ENCODE peak calls at places on chromosome 15, in five cellular contexts. Q, Y, J, X and A are unnamed samples. For H3K4me1, the result is how much of the 10 kb centered on the place peaks cover.

GRCh38 chr15:40358492-40359353 is 704 bp downstream of the DISP2 start:
- DNase-seq in Q (peak), Y (no peak), X (no peak), J (no peak), A (peak)

GRCh38 chr15:100878601-100879000 is 1.0 kb upstream of the ALDH1A3 start:
- DNase-seq in X (no peak), Q (no peak), Y (no peak), J (no peak), A (no peak)

GRCh38 chr15:89556413-89557262 is 18.6 kb upstream of the TICRR start:
- DNase-seq in X (no peak), Q (peak), J (no peak), Y (peak), A (peak)

GRCh38 chr15:68767833-68768232 is 52.9 kb downstream of the ANP32A start:
- DNase-seq in Q (no peak), J (no peak), Y (no peak), X (no peak), A (no peak)

GRCh38 chr15:39454189-39454986 is 126.5 kb upstream of the THBS1 start:
- DNase-seq in X (no peak), Q (no peak), Y (no peak), J (no peak), A (no peak)

GRCh38 chr15:81091889-81092558 is 42.0 kb upstream of the CFAP161 start:
- DNase-seq in J (no peak), X (no peak), Y (peak), Q (no peak), A (peak)

GRCh38 chr15:91807122-91807521 is 46.4 kb upstream of the SLCO3A1 start:
- DNase-seq in J (no peak), X (no peak), Q (no peak), Y (no peak), A (no peak)

GRCh38 chr15:43483306-43484128 is 9.4 kb downstream of the TP53BP1 start:
- DNase-seq in J (no peak), Y (no peak), X (no peak), Q (no peak), A (no peak)

GRCh38 chr15:68812596-68813548 is 7.8 kb downstream of the ANP32A start:
- DNase-seq in Y (no peak), J (peak), Q (no peak), X (no peak), A (peak)

GRCh38 chr15:47374222-47374621 is 343.1 kb upstream of the SEMA6D start:
- DNase-seq in Q (no peak), Y (no peak), X (no peak), J (no peak), A (no peak)

GRCh38 chr15:87633471-87633870 is 623.1 kb downstream of the NTRK3 start:
- DNase-seq in X (no peak), Q (no peak), J (no peak), Y (no peak), A (no peak)

GRCh38 chr15:62125763-62126162 is 39.3 kb downstream of the C2CD4B start:
- DNase-seq in J (no peak), Q (no peak), X (no peak), Y (no peak), A (peak)

GRCh38 chr15:47184405-47185221 is 532.7 kb upstream of the SEMA6D start:
- DNase-seq in Q (no peak), X (peak), J (peak), Y (peak), A (no peak)

GRCh38 chr15:50828610-50829206 is 63.2 kb upstream of the SPPL2A start:
- DNase-seq in J (no peak), X (no peak), Y (no peak), Q (no peak), A (peak)
- H3K4me3 ChIP-seq in J (no peak), X (no peak), Y (no peak), Q (no peak), A (no peak)

DNA sequence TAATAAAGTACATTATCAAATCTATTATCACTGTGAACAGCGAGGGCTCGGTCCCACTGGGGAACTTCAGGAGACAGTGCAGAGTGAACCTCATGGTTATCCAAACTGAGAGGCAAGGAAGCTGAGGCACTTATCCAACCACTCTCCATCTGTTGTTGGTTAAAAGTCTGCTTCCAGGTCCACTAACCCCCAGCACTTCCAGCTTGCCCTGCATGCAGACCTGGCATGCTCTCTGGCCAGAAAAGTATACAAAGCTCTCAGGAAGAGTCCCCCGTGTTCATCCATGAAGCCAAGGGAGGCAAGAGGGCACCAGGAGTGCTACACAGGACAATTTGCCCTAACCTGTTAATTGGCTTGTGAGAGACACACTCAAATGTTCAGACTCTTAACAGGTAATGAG is 36.0 kb downstream of the FBN1 start:
- DNase-seq in Q (no peak), J (no peak), X (no peak), Y (no peak), A (no peak)
- H3K4me1 ChIP-seq in Q (under half), J (under half), X (under half), Y (under half), A (under half)

DNA sequence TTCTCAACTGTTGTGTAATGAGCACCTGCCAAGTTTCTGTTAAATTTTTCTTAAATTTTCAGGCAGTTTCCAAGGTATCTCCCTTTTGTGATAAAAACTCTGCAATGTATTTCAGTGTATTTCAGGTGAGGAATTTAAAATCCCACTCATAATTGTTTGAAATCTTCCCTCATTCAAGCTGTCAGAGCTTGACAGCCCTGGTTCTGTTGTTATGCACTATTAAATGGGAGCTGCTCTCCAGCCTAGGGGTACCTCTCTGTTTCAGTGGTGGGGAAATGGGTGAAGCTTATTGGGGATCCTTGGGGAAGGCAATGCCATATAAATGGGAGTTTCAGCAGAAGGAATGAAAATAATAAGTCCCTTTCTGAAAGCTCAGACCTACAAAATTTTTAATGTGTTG is 178.0 kb upstream of the TMCO5A start:
- DNase-seq in X (no peak), Y (no peak), Q (no peak), J (no peak), A (no peak)
- H3K4me3 ChIP-seq in X (no peak), Y (no peak), Q (no peak), J (no peak), A (no peak)

GRCh38 chr15:90664650-90665287 is 52.4 kb upstream of the BLM start:
- DNase-seq in X (no peak), Y (peak), J (peak), Q (no peak), A (no peak)
- H3K4me1 ChIP-seq in X (under half), Y (under half), J (under half), Q (under half), A (under half)

DNA sequence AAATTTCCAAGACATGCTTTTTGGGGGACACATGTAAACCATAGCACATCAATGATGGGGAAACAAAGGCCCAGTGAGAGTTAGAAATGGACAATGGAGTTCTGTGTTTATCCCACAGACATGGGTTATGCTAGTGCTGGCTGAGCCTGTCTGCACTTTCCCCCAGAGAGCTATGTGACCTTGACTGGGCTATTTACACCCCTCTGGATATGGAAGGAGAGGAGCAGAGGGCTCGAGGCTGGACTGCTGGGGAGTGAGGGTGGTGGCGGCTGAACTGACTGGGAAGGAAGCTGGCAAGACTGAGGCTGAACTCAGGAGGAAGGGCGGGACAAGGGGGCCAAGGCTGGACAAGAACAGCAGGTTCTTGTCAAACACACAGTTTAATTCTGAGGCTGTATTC is 10.7 kb upstream of the INSYN1 start:
- DNase-seq in J (peak), Q (no peak), X (no peak), Y (peak), A (no peak)
- H3K4me3 ChIP-seq in J (no peak), Q (no peak), X (no peak), Y (no peak), A (no peak)

DNA sequence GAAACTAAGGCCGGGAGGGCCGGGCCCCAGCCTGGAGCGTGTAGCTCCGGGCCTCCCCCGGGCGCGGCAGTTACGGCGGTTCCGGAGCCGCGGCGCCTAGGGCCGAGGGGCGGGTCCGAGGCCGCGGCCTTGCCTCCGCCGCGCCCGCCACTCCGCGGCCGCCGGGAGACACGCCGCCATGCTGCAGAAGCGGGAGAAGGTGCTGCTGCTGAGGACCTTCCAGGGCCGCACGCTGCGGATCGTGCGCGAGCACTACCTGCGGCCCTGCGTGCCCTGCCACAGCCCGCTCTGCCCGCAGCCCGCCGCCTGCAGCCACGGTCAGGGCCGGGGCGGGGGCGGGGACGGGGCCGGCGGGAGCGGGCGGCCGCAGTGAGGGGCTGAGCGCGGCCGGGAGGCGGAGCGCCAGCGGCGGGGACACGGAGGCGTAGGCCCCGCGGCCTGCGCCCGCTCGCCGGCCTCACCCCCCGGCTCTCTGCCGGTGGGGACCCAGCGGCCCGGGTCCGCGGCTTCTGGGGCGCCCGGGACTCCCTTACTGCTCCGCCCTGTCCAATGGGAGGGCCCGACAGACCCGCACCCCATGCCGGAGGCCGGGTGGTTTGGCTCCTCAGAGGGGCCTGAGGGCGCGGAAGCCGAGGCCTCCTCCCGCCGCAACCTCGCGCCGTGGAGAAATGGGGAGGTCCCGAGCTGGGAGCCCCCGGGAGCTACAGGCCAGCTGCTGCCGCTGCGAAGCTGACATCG is at the start of gene DIS3L:
- DNase-seq in X (peak), Y (peak), J (peak), Q (peak), A (peak)
- H3K4me1 ChIP-seq in X (under half), Y (under half), J (under half), Q (under half), A (under half)

DNA sequence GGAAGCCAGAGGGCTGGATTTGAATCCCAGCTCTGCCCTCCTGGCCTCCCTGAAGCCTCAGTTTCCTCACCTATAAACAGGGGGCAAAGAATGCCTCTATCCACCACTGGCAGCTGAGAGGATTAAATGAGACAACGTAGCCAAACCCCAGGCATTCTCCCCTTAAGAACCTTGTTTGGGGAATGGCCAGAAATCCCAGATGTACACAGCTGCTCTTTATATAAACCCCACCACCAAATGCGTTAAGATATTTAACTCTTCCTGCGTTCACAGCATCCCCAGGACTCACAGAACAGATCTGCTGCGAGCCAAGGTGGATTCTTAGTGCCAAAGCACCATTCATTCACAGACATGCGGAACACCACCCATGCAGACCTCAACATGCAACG is 5.3 kb downstream of the TLE3 start:
- DNase-seq in J (no peak), X (no peak), Y (no peak), Q (no peak), A (peak)
- H3K4me3 ChIP-seq in J (no peak), X (no peak), Y (no peak), Q (no peak), A (no peak)

DNA sequence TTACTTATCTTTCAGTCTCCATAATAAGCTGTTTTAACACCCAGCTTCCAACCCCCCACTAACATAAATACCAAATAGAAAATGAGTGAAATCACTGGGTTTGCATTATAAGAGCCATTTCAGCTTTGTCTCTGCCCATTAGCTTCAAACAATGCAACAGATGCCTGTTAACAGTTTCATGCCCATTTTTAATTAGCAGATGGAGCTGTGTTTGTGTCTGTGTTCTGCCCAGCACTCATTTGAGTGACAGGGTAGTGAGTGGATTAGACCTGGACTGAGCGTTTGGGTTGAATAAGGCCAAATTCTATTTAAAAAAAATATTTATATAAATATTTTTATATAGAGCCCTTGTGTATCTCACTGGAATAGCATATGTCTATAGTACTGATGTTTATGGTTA is 7.4 kb downstream of the RAB8B start:
- DNase-seq in J (no peak), Q (no peak), X (no peak), Y (no peak), A (no peak)
- H3K4me1 ChIP-seq in J (half or more), Q (half or more), X (half or more), Y (half or more), A (under half)

GRCh38 chr15:28974142-28974541 is 88.4 kb downstream of the APBA2 start:
- DNase-seq in Y (no peak), Q (no peak), X (no peak), J (no peak), A (no peak)
- H3K4me3 ChIP-seq in Y (no peak), Q (no peak), X (no peak), J (no peak), A (no peak)